ENCODE peak calls at places on chromosomes 11 and 22, in nine cellular contexts. T is EL; N is Daoy; Q is activated CD4-positive, alpha-beta T cell treated with anti-CD3 and anti-CD28 coated beads, Interleukin-2, amount 10 ng/mL, durations not matched to agents 7 days and 5 days; L is activated CD8-positive, alpha-beta memory T cell treated with anti-CD3 and anti-CD28 coated beads, Interleukin-2, amount 50 U/mL, for 48 hours; K is stimulated activated naive CD8-positive, alpha-beta T cell treated with anti-CD3 and anti-CD28 coated beads, Interleukin-15, Interleukin-2, amounts not matched to agents 100 U/mL and 50 U/mL, for 24 hours; W is activated naive CD4-positive, alpha-beta T cell treated with anti-CD3 and anti-CD28 coated beads, Interleukin-2, amount 10 ng/mL, durations not matched to agents 7 days and 5 days; U is activated effector memory CD4-positive, alpha-beta T cell treated with anti-CD3 and anti-CD28 coated beads, Interleukin-2, amount 50 U/mL, for 16 hours; C is sciatic nerve. B is an unnamed sample.

GRCh38 chr11:2262301-2263011 is 7.9 kb downstream of the ASCL2 start:
- DNase-seq in L (no peak), U (no peak), W (no peak), T (no peak), Q (no peak), K (no peak), N (no peak), C (no peak), B (no peak)

GRCh38 chr11:70763606-70764005 is 365.3 kb downstream of the CTTN start:
- DNase-seq in N (peak), L (no peak), U (no peak), T (peak), Q (no peak), C (no peak), W (no peak), K (no peak), B (peak)

GRCh38 chr11:33777906-33778305 is 3.6 kb upstream of the FBXO3 start:
- DNase-seq in Q (no peak), N (no peak), K (no peak), T (no peak), U (no peak), W (peak), C (no peak), L (no peak), B (no peak)

GRCh38 chr22:36457688-36458450 is 23.6 kb downstream of the TXN2 start:
- DNase-seq in Q (no peak), K (no peak), N (peak), U (no peak), C (no peak), L (no peak), T (peak), W (no peak), B (peak)

GRCh38 chr22:30291334-30291892 is 2.1 kb upstream of the CASTOR1 start:
- DNase-seq in U (no peak), C (peak), N (no peak), Q (no peak), T (no peak), K (no peak), W (no peak), L (no peak), B (no peak)

GRCh38 chr11:460331-461199 is 10.5 kb downstream of the PTDSS2 start:
- DNase-seq in C (no peak), N (no peak), T (no peak), K (no peak), W (no peak), Q (no peak), U (no peak), L (no peak), B (no peak)

GRCh38 chr11:72621008-72621610 is 53.1 kb downstream of the PDE2A start:
- DNase-seq in W (peak), T (no peak), U (no peak), Q (peak), N (no peak), C (no peak), K (no peak), L (no peak), B (no peak)

GRCh38 chr11:33672273-33672672 is 28.4 kb downstream of the C11orf91 start:
- DNase-seq in N (no peak), K (no peak), C (no peak), T (no peak), Q (no peak), W (no peak), L (no peak), U (no peak), B (no peak)

GRCh38 chr22:33271390-33272161 is 213.4 kb upstream of the SYN3 start:
- DNase-seq in U (no peak), W (no peak), L (no peak), T (no peak), N (peak), C (peak), K (no peak), Q (no peak), B (peak)

GRCh38 chr11:46693597-46694012 is 6.8 kb downstream of the ARHGAP1 start:
- DNase-seq in W (no peak), T (peak), U (no peak), N (no peak), C (no peak), Q (no peak), K (no peak), L (no peak), B (peak)

GRCh38 chr11:33751878-33752277 is 15.7 kb upstream of the CD59 start:
- DNase-seq in W (no peak), Q (no peak), U (no peak), C (no peak), T (no peak), L (no peak), K (no peak), N (no peak), B (no peak)

GRCh38 chr22:33652596-33652995 is 267.7 kb downstream of the LARGE1 start:
- DNase-seq in T (no peak), Q (no peak), L (no peak), K (no peak), W (no peak), N (peak), U (no peak), C (no peak), B (peak)

GRCh38 chr11:36376888-36377758 is 81.0 kb downstream of the PRR5L start:
- DNase-seq in K (peak), C (peak), W (peak), N (peak), U (peak), L (peak), Q (peak), T (peak), B (peak)

GRCh38 chr11:74138021-74138420 is 32.8 kb downstream of the C2CD3 start:
- DNase-seq in N (no peak), C (no peak), Q (no peak), K (no peak), W (no peak), L (no peak), T (peak), U (no peak), B (peak)

GRCh38 chr11:57778318-57779037 is 16.9 kb downstream of the CTNND1 start:
- DNase-seq in T (peak), U (no peak), Q (no peak), L (no peak), C (peak), K (no peak), N (peak), W (no peak), B (peak)

GRCh38 chr22:47396105-47396504 is 633.7 kb downstream of the TBC1D22A start:
- DNase-seq in C (peak), W (no peak), U (peak), L (no peak), T (no peak), K (no peak), Q (no peak), N (no peak), B (no peak)

GRCh38 chr22:46010177-46010867 is 33.4 kb upstream of the WNT7B start:
- DNase-seq in W (no peak), K (no peak), N (peak), T (no peak), C (peak), U (no peak), L (no peak), Q (no peak), B (peak)

GRCh38 chr22:39517470-39517869 is 2.9 kb upstream of the ATF4 start:
- DNase-seq in Q (no peak), U (no peak), C (no peak), N (no peak), W (no peak), L (no peak), T (no peak), K (no peak), B (no peak)

GRCh38 chr11:12175694-12176241 is 65.4 kb downstream of the MICAL2 start:
- DNase-seq in Q (peak), U (no peak), L (no peak), K (no peak), N (peak), C (no peak), T (peak), W (peak), B (peak)

GRCh38 chr11:11461473-11461872 is 108.4 kb upstream of the CSNK2A3 start:
- DNase-seq in Q (no peak), N (no peak), T (no peak), K (no peak), U (no peak), C (no peak), L (no peak), W (no peak), B (no peak)

B was measured in EH.